ENCODE peak calls at places on chromosomes 6 and 20, in eight cellular contexts. X is mammary epithelial cell, N is A549, D is astrocyte of the spinal cord, G is fibroblast of mammary gland, U is GM12865, W is AG10803, M is lower lobe of right lung. E is an unnamed sample.

GRCh38 chr20:23155141-23155590 is 69.0 kb upstream of the CD93 start:
- DNase-seq in X (no peak), N (no peak), D (no peak), G (no peak), U (no peak), W (no peak), M (peak; percentile 43), E (no peak)

GRCh38 chr6:75932067-75932466 is 140.4 kb downstream of the IMPG1 start:
- DNase-seq in X (no peak), N (peak; percentile 11), D (peak; percentile 10), G (peak; percentile 16), U (peak; percentile 47), W (no peak), M (no peak), E (no peak)

GRCh38 chr6:29813809-29814208 is 13.8 kb upstream of the HLA-G start:
- DNase-seq in X (peak; percentile 86), N (peak; percentile 20), D (no peak), G (peak; percentile 41), U (peak; percentile 22), W (peak; percentile 1), M (no peak), E (no peak)

GRCh38 chr20:50813801-50814200 is 18.9 kb downstream of the BCAS4 start:
- DNase-seq in X (no peak), N (no peak), D (no peak), G (no peak), U (no peak), W (no peak), M (no peak), E (no peak)

GRCh38 chr6:92623441-92623840 is 795.9 kb downstream of the EPHA7 start:
- DNase-seq in X (no peak), N (no peak), D (no peak), G (no peak), U (no peak), W (no peak), M (no peak), E (no peak)

GRCh38 chr6:1179571-1180459 is 132.1 kb upstream of the FOXQ1 start:
- DNase-seq in X (no peak), N (no peak), D (no peak), G (no peak), U (no peak), W (no peak), M (no peak), E (no peak)

GRCh38 chr6:4906942-4907300 is 96.9 kb downstream of the RPP40 start:
- DNase-seq in X (no peak), N (no peak), D (no peak), G (no peak), U (peak; percentile 44), W (peak; percentile 31), M (no peak), E (no peak)

GRCh38 chr6:162251257-162251656 is 476.3 kb downstream of the PRKN start:
- DNase-seq in X (no peak), N (peak; percentile 4), D (no peak), G (peak; percentile 43), U (no peak), W (no peak), M (no peak), E (no peak)

GRCh38 chr20:24465730-24466129 is 3.7 kb upstream of the SYNDIG1 start:
- DNase-seq in X (peak; percentile 48), N (no peak), D (peak; percentile 60), G (peak; percentile 28), U (no peak), W (peak; percentile 78), M (no peak), E (no peak)

GRCh38 chr6:75207211-75207984 is 1.5 kb upstream of the COL12A1 start:
- DNase-seq in X (no peak), N (no peak), D (peak; percentile 56), G (peak; percentile 69), U (no peak), W (peak; percentile 72), M (no peak), E (no peak)

GRCh38 chr6:16765235-16765634 is 4.0 kb upstream of the ATXN1 start:
- DNase-seq in X (no peak), N (no peak), D (no peak), G (no peak), U (no peak), W (no peak), M (no peak), E (no peak)

GRCh38 chr6:155313602-155314091 is 637 bp downstream of the TFB1M start:
- DNase-seq in X (peak; percentile 30), N (peak; percentile 20), D (peak; percentile 10), G (peak; percentile 35), U (peak; percentile 44), W (peak; percentile 7), M (no peak), E (no peak)

GRCh38 chr6:166259296-166259977 is 48.8 kb downstream of the PRR18 start:
- DNase-seq in X (no peak), N (no peak), D (no peak), G (no peak), U (peak; percentile 45), W (no peak), M (peak; percentile 70), E (no peak)

GRCh38 chr20:15396900-15397299 is 1059.5 kb upstream of the FLRT3 start:
- DNase-seq in X (no peak), N (no peak), D (no peak), G (no peak), U (no peak), W (no peak), M (no peak), E (no peak)

GRCh38 chr6:125182237-125183018 is 28.9 kb downstream of the TPD52L1 start:
- DNase-seq in X (no peak), N (no peak), D (no peak), G (no peak), U (no peak), W (no peak), M (no peak), E (peak; percentile 45)

GRCh38 chr6:77173472-77174074 is 289.7 kb downstream of the HTR1B start:
- DNase-seq in X (peak; percentile 5), N (peak; percentile 21), D (no peak), G (peak; percentile 3), U (no peak), W (peak; percentile 2), M (no peak), E (no peak)

GRCh38 chr20:13670160-13670559 is 31.4 kb upstream of the TASP1 start:
- DNase-seq in X (no peak), N (no peak), D (no peak), G (no peak), U (peak; percentile 32), W (no peak), M (no peak), E (no peak)

GRCh38 chr6:162825597-162825996 is 97.8 kb downstream of the PACRG start:
- DNase-seq in X (no peak), N (no peak), D (no peak), G (no peak), U (peak; percentile 56), W (no peak), M (no peak), E (no peak)

GRCh38 chr20:4069741-4070140 is 54.4 kb upstream of the RNF24 start:
- DNase-seq in X (peak; percentile 46), N (no peak), D (peak; percentile 49), G (peak; percentile 85), U (no peak), W (peak; percentile 37), M (no peak), E (no peak)

GRCh38 chr6:47455533-47456209 is 21.9 kb upstream of the CD2AP start:
- DNase-seq in X (peak; percentile 21), N (no peak), D (no peak), G (peak; percentile 8), U (peak; percentile 66), W (no peak), M (no peak), E (no peak)

GRCh38 chr6:47484616-47485015 is 7.0 kb downstream of the CD2AP start:
- DNase-seq in X (peak; percentile 87), N (no peak), D (peak; percentile 92), G (peak; percentile 92), U (no peak), W (peak; percentile 92), M (no peak), E (no peak)

GRCh38 chr6:168773788-168774187 is 332.8 kb downstream of the SMOC2 start:
- DNase-seq in X (no peak), N (no peak), D (no peak), G (no peak), U (no peak), W (no peak), M (no peak), E (no peak)
- H3K4me3 ChIP-seq in X (no peak overlapping the region), N (no peak overlapping the region), D (no peak overlapping the region), G (no peak overlapping the region), U (no peak overlapping the region), W (no peak overlapping the region), M (no peak overlapping the region), E (no peak overlapping the region)

GRCh38 chr6:113089056-113089455 is 741.9 kb downstream of the RFPL4B start:
- DNase-seq in X (no peak), N (no peak), D (no peak), G (no peak), U (no peak), W (no peak), M (no peak), E (no peak)
- TF ChIP-seq CTCF in X (no peak), N (no peak), D (no peak), G (no peak), U (no peak), W (no peak), M (no peak), E (no peak)

DNA sequence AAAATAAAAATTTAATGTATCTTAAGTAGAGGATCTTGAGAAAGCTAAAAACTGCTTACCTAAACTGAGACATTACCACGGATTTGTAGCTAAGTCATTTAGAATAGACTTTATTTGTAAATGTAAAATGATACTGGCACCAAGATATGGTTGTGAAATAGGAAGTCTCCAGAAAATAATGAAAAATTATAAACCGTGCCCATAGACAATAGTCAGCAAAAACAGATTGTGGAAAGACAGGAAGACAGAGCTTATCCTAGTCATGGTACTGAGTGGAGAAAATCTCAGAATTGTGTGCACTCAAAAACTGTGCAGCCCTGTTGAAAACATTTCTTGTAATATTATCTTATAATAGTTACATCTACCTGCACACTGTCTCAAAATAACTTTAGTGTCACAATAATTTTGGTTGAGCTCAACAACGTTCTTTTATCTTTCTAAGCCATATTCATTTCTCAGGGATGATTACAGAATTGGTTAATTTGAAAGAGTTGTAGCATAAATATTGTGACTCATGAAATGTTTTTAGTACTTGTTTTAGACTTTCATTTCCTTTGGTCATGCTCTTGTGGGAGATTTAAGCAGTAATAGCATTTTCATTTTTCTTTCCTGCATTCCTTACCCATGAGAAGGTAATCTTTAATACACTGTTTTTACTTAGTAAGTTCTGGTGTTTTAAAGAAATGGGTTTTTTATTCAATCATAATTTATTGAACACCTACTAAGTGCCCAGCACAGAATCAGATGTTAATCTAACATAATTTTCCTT is 174.5 kb downstream of the SOX4 start:
- DNase-seq in X (peak; percentile 59), N (no peak), D (peak; percentile 75), G (peak; percentile 77), U (peak; percentile 34), W (peak; percentile 76), M (no peak), E (no peak)
- H3K4me3 ChIP-seq in X (no peak overlapping the region), N (no peak overlapping the region), D (no peak overlapping the region), G (no peak overlapping the region), U (no peak overlapping the region), W (no peak overlapping the region), M (no peak overlapping the region), E (no peak overlapping the region)

DNA sequence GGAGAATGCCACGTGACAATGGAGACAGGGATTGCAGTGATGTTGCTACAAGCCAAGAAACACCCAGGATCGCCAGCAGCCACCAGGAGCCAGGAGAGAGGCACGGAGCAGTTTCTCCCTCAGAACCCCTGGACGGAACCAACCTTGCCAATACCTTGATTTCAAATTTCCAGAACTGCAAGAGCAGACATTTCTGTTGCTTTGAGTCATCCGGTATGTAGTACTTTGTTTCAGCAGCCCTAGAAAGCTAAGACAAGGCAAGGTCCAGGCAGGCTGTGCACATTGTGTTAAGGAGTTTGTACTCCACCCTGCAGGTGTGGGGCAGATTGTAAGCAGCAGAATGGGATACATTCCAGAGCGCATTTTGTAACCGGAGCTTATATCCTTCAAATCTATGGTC is 48.3 kb downstream of the TRERF1 start:
- DNase-seq in X (peak; percentile 52), N (no peak), D (peak; percentile 14), G (peak; percentile 10), U (no peak), W (peak; percentile 18), M (no peak), E (no peak)
- TF ChIP-seq CTCF in X (peak; percentile 24), N (no peak), D (no peak), G (no peak), U (no peak), W (peak; percentile 6), M (no peak), E (no peak)